ENCODE peak calls at places on chromosomes 13 and 19, in seven cellular contexts. X, V, S, O, Z, W and D are unnamed samples.

GRCh38 chr13:24995225-24995804 is 100.6 kb upstream of the PABPC3 start:
- DNase-seq in X (peak), V (peak), S (peak), W (no peak), Z (peak), O (peak), D (peak)

GRCh38 chr19:47673426-47673825 is 39.8 kb upstream of the EHD2 start:
- DNase-seq in W (no peak), S (no peak), X (no peak), Z (no peak), V (no peak), O (no peak), D (no peak)

GRCh38 chr19:13729859-13730258 is 34.5 kb upstream of the MRI1 start:
- DNase-seq in Z (no peak), S (no peak), V (no peak), O (peak), W (no peak), X (no peak), D (no peak)

GRCh38 chr13:35947315-35947714 is 183.9 kb downstream of the DCLK1 start:
- DNase-seq in W (no peak), O (no peak), X (no peak), Z (no peak), V (no peak), S (no peak), D (no peak)

GRCh38 chr19:46609511-46610412 is 8.6 kb downstream of the CALM3 start:
- DNase-seq in O (no peak), V (no peak), X (no peak), S (peak), Z (no peak), W (no peak), D (peak)

GRCh38 chr13:32639502-32640105 is 53.4 kb downstream of the PDS5B start:
- DNase-seq in V (peak), Z (peak), X (peak), W (no peak), O (peak), S (peak), D (peak)

GRCh38 chr13:71661921-71662320 is 205.1 kb downstream of the DACH1 start:
- DNase-seq in V (no peak), X (no peak), S (no peak), Z (peak), W (no peak), O (no peak), D (no peak)

GRCh38 chr19:46298477-46299003 is 1.7 kb downstream of the HIF3A start:
- DNase-seq in V (no peak), Z (peak), O (no peak), W (no peak), X (no peak), S (no peak), D (no peak)

GRCh38 chr13:76425930-76426329 is 460.3 kb downstream of the KCTD12 start:
- DNase-seq in S (no peak), Z (peak), V (no peak), O (no peak), X (no peak), W (no peak), D (no peak)

GRCh38 chr13:62209539-62209938 is 793.9 kb upstream of the PCDH20 start:
- DNase-seq in O (no peak), Z (no peak), S (no peak), W (no peak), X (no peak), V (no peak), D (no peak)

GRCh38 chr13:45932611-45933182 is 81.1 kb upstream of the SIAH3 start:
- DNase-seq in W (no peak), S (no peak), X (no peak), O (no peak), Z (no peak), V (no peak), D (no peak)

DNA sequence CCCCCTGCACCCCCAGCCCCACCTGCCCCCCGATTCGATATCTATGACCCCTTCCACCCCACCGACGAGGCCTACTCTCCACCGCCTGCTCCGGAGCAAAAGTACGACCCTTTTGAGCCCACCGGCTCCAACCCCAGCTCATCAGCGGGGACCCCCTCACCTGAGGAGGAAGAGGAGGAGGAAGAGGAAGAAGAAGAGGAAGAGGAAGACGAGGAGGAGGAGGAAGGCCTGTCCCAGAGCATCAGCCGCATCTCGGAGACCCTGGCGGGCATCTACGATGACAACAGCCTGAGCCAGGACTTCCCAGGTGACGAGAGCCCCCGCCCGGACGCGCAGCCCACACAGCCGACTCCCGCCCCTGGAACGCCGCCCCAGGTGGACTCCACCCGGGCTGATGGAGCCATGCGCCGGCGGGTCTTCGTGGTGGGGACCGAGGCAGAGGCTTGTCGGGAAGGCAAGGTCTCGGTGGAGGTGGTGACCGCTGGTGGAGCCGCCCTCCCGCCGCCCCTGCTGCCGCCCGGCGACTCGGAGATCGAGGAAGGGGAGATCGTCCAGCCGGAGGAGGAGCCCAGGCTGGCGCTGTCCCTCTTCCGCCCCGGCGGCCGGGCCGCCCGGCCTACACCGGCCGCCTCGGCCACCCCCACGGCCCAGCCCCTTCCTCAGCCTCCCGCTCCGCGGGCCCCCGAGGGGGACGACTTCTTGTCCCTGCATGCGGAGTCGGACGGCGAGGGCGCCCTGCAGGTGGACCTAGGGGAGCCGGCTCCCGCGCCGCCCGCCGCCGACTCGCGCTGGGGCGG is 9.2 kb downstream of the SCAF1 start:
- DNase-seq in W (no peak), S (no peak), X (no peak), Z (no peak), O (no peak), V (no peak), D (no peak)
- TF ChIP-seq MAX in W (no peak), S (no peak), X (no peak), Z (no peak), O (no peak), V (no peak), D (no peak)

DNA sequence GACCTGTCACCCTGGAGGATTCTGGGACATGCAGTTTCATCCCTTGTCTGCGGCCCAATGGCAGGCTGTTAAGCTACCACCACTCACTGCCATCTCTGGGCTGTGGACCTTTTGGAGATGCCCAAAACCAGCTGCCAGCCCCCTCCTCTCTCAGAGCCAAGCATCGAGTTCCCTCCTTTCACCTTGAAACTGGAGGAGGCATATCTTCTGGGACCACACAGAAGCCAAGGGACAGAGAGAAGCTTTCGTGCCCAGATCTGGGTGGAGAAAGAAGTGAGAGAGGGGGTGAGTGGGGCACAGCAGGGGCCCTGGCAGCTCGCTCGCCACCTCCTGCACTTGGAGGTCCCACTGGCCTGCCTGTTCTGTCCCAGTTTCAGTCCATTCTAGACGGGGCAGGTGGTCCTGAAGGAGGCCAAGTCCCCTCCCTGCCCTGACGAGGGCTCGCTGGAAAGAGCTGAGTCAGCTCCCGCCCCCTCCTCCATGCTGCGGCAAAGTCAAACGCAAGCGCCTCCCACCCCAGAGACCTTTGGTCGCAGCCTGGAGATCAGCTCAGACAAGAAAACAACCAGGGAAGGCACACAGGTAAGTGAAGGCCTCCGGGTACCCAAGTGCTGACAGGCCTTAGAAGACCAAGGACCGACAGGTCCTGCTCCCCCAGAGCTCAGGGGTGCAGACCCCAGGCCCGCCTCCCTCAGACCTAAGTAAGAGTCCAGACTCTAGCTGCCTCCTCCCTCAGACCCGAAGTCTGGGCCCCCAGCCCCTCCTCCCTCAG is 3.8 kb downstream of the BCAT2 start:
- DNase-seq in X (no peak), V (peak), S (peak), W (no peak), Z (no peak), O (peak), D (peak)
- TF ChIP-seq MAX in X (no peak), V (no peak), S (no peak), W (no peak), Z (no peak), O (no peak), D (no peak)

GRCh38 chr13:113658836-113659235 is 838 bp upstream of the ATP4B start:
- DNase-seq in Z (no peak), O (no peak), X (no peak), S (no peak), V (no peak), W (no peak), D (no peak)

GRCh38 chr13:113657851-113658741 is at the start of gene ATP4B:
- DNase-seq in O (no peak), W (no peak), Z (no peak), S (peak), X (no peak), V (no peak), D (peak)

GRCh38 chr13:113661506-113661905 is 3.5 kb upstream of the ATP4B start:
- DNase-seq in S (no peak), Z (no peak), X (no peak), O (no peak), W (no peak), V (no peak), D (no peak)

GRCh38 chr13:113659337-113659736 is 1.3 kb upstream of the ATP4B start:
- DNase-seq in Z (no peak), W (no peak), V (no peak), X (no peak), S (no peak), O (no peak), D (no peak)

DNA sequence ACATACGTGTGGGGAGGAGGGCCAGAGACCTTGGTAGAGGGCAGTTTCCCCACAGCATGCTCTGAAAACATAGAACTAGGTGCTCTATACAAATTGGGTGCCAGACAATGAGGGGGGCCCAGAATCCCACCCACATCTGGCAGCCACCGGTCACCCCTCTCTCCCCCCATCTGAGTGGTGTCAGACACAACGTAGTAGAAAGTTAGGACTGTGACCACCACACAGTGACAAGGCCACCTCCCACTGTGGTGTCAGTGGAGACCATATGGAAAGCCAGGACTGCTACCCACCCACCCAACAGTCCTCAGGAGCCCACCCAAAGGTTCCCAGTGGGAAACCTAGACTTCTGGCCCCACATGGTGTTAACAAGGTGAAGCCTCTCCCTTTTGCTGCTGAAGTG is 2.1 kb upstream of the ATP4B start:
- DNase-seq in S (no peak), O (no peak), Z (no peak), X (no peak), W (no peak), V (no peak), D (no peak)
- TF ChIP-seq MAX in S (no peak), O (no peak), Z (no peak), X (no peak), W (no peak), V (no peak), D (no peak)

DNA sequence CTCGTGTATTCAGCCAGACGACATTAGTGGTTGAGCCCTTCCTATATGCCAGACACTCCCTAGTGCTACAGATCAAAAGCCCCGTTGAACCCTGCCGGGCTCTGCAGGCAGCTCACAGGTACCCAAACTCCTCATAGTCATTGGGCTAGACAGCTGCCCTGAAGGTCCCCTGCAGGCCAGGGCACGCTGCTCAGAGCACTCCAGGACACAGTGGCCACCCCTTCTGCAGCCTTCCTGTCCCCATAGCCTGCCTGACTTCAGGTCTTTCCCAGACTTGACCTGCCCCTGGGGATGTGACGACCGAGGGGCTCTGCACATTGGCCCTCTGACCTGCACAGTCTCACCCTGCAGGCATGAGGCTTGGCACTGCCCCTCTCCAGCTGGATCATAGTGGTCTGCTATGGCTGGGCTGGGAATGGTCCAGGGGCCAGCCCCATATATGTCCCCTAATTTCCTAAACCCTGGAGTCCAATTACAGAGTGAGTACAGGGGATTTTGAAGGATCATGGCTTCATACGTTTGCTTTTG is 64.2 kb upstream of the UBAC2 start:
- DNase-seq in W (no peak), V (no peak), X (no peak), O (no peak), S (no peak), Z (no peak), D (no peak)
- TF ChIP-seq MAX in W (no peak), V (no peak), X (no peak), O (no peak), S (no peak), Z (no peak), D (no peak)

GRCh38 chr19:15280048-15280725 is 47.9 kb upstream of the EPHX3 start:
- DNase-seq in W (no peak), Z (no peak), V (no peak), X (no peak), O (no peak), S (no peak), D (no peak)
- TF ChIP-seq MAX in W (no peak), Z (no peak), V (no peak), X (no peak), O (no peak), S (no peak), D (no peak)

GRCh38 chr19:36060430-36060829 is 5.7 kb downstream of the WDR62 start:
- DNase-seq in V (peak), S (peak), X (no peak), Z (peak), W (no peak), O (peak), D (peak)
- TF ChIP-seq MAX in V (no peak), S (no peak), X (no peak), Z (no peak), W (peak), O (no peak), D (no peak)

GRCh38 chr13:110129539-110130186 is 177.3 kb downstream of the COL4A1 start:
- DNase-seq in S (no peak), Z (no peak), X (no peak), O (no peak), W (no peak), V (no peak), D (no peak)

GRCh38 chr13:110132178-110132975 is 174.6 kb downstream of the COL4A1 start:
- DNase-seq in W (no peak), V (no peak), O (no peak), X (no peak), S (peak), Z (no peak), D (no peak)

GRCh38 chr13:110130431-110130830 is 176.5 kb downstream of the COL4A1 start:
- DNase-seq in X (no peak), V (no peak), S (no peak), O (no peak), W (no peak), Z (no peak), D (no peak)

GRCh38 chr13:110133425-110134235 is 173.3 kb downstream of the COL4A1 start:
- DNase-seq in S (no peak), X (no peak), W (no peak), O (no peak), V (no peak), Z (no peak), D (no peak)

GRCh38 chr13:110131424-110131823 is 175.5 kb downstream of the COL4A1 start:
- DNase-seq in Z (no peak), S (no peak), O (no peak), X (no peak), V (no peak), W (no peak), D (no peak)
- TF ChIP-seq MAX in Z (no peak), S (no peak), O (no peak), X (no peak), V (no peak), W (no peak), D (no peak)

DNA sequence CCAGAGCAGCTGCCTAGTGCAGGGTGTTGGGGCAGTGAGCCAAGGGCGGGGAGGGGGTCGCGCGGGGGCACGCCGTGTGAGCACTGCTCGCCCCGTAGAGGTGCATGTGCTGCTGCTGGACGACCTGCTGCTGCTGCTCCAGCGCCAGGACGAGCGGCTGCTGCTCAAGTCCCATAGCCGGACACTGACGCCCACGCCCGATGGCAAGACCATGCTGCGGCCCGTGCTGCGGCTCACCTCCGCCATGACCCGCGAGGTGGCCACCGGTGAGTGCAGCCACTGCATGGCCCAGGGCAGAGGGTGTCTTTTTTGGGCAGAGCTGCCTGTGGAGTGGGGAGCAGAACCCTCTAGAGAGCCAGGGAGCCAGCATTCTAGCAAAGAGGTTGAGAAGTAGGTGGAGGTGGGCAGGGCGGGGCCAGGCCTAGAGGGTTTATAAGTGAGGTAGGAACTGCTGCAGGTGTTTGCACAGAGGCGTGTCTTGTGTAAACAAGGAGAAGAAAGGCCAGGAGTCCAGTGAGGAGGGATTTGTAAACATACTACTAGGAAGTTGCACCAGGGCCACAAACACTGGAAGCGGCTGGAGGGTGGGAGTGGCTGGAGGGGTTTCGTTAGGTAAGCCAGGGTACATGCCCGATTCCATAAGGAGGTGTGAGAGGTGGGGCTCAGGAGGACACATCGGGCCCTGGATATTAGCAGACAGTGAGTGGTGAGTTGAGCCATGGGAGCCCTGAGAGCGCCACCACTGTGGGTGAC is 21.3 kb downstream of the ARHGEF1 start:
- DNase-seq in W (no peak), Z (no peak), V (no peak), X (no peak), O (peak), S (no peak), D (no peak)
- TF ChIP-seq MAX in W (no peak), Z (no peak), V (no peak), X (no peak), O (peak), S (no peak), D (no peak)

DNA sequence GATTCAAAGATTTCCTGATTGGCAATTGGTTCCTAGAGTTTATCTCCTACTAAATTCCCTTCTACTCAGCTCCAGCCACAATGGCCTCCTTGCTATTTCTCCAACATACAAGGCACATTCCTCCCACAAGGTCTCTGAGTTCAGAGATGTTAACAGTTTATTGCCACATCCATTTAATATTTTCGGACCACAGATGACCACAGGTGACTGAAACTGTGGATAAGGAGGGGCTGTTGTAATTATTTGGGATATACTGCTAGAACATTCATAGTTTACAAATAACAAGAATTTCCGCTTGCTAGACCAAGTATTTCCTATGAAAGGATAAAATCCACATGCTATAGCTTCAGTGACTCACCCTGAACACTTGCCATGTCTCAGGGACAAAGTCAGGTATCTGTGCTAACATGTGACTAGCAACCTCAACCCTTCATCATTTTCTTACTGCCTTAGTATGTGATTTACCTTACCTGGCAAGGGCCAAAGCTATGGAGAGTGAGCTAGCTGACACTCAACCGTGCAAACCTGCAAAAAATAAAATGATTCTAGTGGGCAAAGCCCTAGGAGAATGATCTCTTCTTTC is 117.7 kb downstream of the TBC1D4 start:
- DNase-seq in Z (peak), X (no peak), O (no peak), W (no peak), S (no peak), V (no peak), D (no peak)
- TF ChIP-seq MAX in Z (no peak), X (no peak), O (no peak), W (no peak), S (no peak), V (no peak), D (no peak)